ENCODE peak calls at places on chromosomes 4 and X, in five cellular contexts. S, Z, M, C and G are unnamed samples.

GRCh38 chr4:168528131-168528949 is 31.5 kb downstream of the PALLD start:
- DNase-seq in S (peak), Z (no peak), M (peak), C (no peak), G (no peak)

GRCh38 chr4:132297346-132297745 is 851.7 kb upstream of the PCDH10 start:
- DNase-seq in S (no peak), Z (no peak), M (peak), C (no peak), G (no peak)

GRCh38 chr4:168585168-168586091 is 88.6 kb downstream of the PALLD start:
- DNase-seq in S (peak), Z (peak), M (peak), C (no peak), G (no peak)

GRCh38 chr4:154399259-154399974 is 92.2 kb downstream of the DCHS2 start:
- DNase-seq in S (peak), Z (no peak), M (no peak), C (no peak), G (no peak)

GRCh38 chr4:139666735-139667266 is 1.2 kb downstream of the MGST2 start:
- DNase-seq in S (peak), Z (peak), M (no peak), C (no peak), G (no peak)

GRCh38 chr4:44493924-44494323 is 45.3 kb upstream of the KCTD8 start:
- DNase-seq in S (peak), Z (no peak), M (no peak), C (no peak), G (no peak)

GRCh38 chr4:137819964-137820383 is 287.7 kb upstream of the PCDH18 start:
- DNase-seq in S (peak), Z (no peak), M (peak), C (no peak), G (no peak)

GRCh38 chrX:25198891-25199290 is 183.1 kb upstream of the ARX start:
- DNase-seq in S (no peak), Z (no peak), M (no peak), C (no peak), G (no peak)

GRCh38 chr4:151325320-151326246 is at the start of gene SH3D19:
- DNase-seq in S (peak), Z (peak), M (peak), C (peak), G (peak)

GRCh38 chr4:73103799-73104503 is 34.4 kb upstream of the COX18 start:
- DNase-seq in S (peak), Z (no peak), M (no peak), C (no peak), G (no peak)

GRCh38 chr4:87679449-87680169 is 29.5 kb downstream of the DMP1 start:
- DNase-seq in S (peak), Z (peak), M (peak), C (no peak), G (no peak)

GRCh38 chr4:40842725-40843401 is 93.1 kb downstream of the NSUN7 start:
- DNase-seq in S (no peak), Z (no peak), M (no peak), C (no peak), G (no peak)

GRCh38 chr4:41214158-41215146 is at the start of gene APBB2:
- DNase-seq in S (peak), Z (peak), M (peak), C (peak), G (peak)

GRCh38 chrX:108163333-108164082 is 71.9 kb downstream of the ATG4A start:
- DNase-seq in S (no peak), Z (no peak), M (no peak), C (no peak), G (no peak)

GRCh38 chrX:108162265-108162664 is 70.7 kb downstream of the ATG4A start:
- DNase-seq in S (no peak), Z (no peak), M (no peak), C (no peak), G (no peak)

GRCh38 chrX:108167211-108167872 is 75.8 kb downstream of the ATG4A start:
- DNase-seq in S (peak), Z (no peak), M (no peak), C (no peak), G (no peak)

GRCh38 chrX:108168961-108169740 is 77.6 kb downstream of the ATG4A start:
- DNase-seq in S (no peak), Z (no peak), M (no peak), C (no peak), G (no peak)

GRCh38 chrX:108165349-108166111 is 74.0 kb downstream of the ATG4A start:
- DNase-seq in S (peak), Z (no peak), M (peak), C (no peak), G (no peak)
- TF ChIP-seq CTCF in S (peak), Z (no peak), M (peak), C (no peak), G (peak)

GRCh38 chr4:1365271-1366178 is 18.5 kb downstream of the UVSSA start:
- DNase-seq in S (no peak), Z (no peak), M (no peak), C (peak), G (peak)
- TF ChIP-seq CTCF in S (peak), Z (no peak), M (peak), C (no peak), G (no peak)

DNA sequence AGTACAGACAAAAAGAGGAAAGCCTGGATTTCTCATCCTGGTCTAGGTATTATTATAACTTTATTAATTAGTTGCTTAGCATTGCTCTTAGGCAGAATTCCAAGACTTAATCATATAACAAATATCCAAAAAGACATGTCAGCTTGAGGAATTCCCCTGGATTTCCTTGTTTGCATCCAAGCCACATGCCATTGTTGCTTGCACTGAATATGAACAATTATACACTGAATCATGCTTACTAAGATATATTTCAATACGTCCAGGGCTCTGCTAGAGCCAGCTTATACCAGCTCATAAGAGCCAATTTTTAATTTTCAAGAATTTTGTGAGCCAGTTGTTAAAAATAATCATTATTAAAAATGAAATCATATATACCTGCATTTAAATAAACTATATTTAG is 5.5 kb upstream of the TLR10 start:
- DNase-seq in S (no peak), Z (no peak), M (no peak), C (no peak), G (no peak)
- TF ChIP-seq CTCF in S (no peak), Z (no peak), M (no peak), C (no peak), G (no peak)

DNA sequence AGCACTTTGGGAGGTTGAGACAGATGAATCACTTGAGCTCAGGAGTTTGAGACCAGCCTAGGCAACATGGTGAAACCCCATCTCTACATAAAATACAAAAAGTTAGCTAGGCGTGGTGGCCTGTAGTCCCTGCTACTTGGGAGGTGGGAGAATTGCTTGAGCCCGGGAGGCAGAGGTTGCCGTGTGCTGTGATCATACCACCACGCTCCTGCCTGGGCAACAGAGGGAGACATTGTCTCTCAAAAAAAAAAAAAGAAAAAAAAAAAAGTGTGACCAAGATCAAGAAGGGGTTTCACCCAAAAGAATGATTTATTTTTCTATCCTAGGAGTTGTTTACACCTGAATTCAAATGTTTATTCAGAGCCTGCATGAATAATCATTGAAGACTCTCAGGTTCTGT is 572.4 kb upstream of the GALNT7 start:
- DNase-seq in S (no peak), Z (no peak), M (no peak), C (no peak), G (no peak)
- TF ChIP-seq CTCF in S (no peak), Z (no peak), M (no peak), C (no peak), G (peak)

GRCh38 chrX:15686818-15687685 is 22.4 kb upstream of the CLTRN start:
- DNase-seq in S (peak), Z (no peak), M (peak), C (no peak), G (no peak)
- TF ChIP-seq CTCF in S (peak), Z (peak), M (peak), C (peak), G (peak)

GRCh38 chr4:185464184-185464583 is 7.3 kb downstream of the CCDC110 start:
- DNase-seq in S (no peak), Z (no peak), M (no peak), C (no peak), G (no peak)

GRCh38 chr4:185463541-185463940 is 8.0 kb downstream of the CCDC110 start:
- DNase-seq in S (no peak), Z (no peak), M (no peak), C (no peak), G (no peak)

GRCh38 chr4:185464887-185465286 is 6.6 kb downstream of the CCDC110 start:
- DNase-seq in S (no peak), Z (no peak), M (no peak), C (no peak), G (no peak)

GRCh38 chr4:185465707-185466106 is 5.8 kb downstream of the CCDC110 start:
- DNase-seq in S (no peak), Z (no peak), M (no peak), C (no peak), G (no peak)

DNA sequence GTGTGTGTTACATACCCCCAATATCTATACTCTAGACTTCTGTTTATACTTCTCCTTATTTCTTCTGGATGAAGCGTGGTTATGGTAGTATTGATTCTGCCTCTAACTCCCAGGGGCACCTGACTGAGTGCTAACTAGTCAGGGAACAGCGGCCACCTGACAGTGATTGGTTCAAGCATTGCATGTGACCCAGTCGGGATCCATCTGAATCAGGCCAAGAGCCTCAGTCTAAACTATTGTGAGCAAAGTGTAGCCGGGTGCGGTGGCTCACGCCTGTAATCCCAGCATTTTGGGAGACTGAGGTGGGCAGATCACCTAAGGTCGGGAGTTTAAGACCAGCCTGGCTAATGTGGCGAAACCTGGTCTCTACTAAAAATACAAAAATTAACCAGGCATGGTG is 10.0 kb downstream of the CCDC110 start:
- DNase-seq in S (no peak), Z (no peak), M (no peak), C (no peak), G (no peak)
- TF ChIP-seq CTCF in S (no peak), Z (no peak), M (no peak), C (no peak), G (no peak)

DNA sequence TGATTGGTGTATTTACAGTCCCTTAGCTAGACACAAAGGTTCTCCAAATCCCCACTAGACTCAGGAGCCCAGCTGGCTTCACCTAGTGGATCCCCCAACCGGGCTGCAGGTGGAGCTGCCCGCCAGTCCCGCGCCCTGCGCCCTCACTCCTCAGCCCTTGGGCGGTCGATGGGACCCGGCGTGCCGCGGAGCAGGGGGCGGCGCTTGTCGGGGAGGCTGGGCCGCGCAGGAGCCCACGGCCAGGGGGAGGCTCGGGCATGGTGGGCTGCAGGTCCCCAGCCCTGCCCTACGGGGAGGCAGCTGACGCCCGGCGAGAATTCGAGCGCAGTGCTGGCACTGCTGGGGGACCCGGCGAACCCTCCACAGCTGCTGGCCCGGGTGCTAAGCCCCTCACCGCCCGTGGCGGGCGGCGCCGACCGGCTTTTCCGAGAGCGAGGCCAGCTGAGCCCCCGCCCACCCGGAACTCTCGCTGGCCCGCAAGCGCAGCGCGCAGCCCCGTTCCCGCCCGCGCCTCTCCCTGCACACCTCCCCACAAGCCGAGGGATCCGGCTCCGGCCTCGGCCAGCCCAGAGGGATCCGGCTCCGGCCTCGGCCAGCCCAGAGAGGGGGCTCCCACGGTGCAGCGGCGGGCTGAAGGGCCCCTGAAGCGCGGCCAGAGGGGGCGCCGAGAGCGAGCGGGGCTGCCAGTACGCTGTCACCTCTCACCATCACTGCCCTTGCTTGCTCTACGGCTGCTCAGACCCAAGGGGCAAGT is 39.4 kb downstream of the WFS1 start:
- DNase-seq in S (no peak), Z (peak), M (no peak), C (peak), G (no peak)
- TF ChIP-seq CTCF in S (no peak), Z (no peak), M (no peak), C (no peak), G (peak)

GRCh38 chr4:157803441-157804168 is 369.2 kb downstream of the GASK1B start:
- DNase-seq in S (no peak), Z (no peak), M (no peak), C (no peak), G (no peak)

GRCh38 chr4:157808796-157809408 is 363.9 kb downstream of the GASK1B start:
- DNase-seq in S (no peak), Z (no peak), M (no peak), C (no peak), G (no peak)

GRCh38 chr4:157804169-157804543 is 368.7 kb downstream of the GASK1B start:
- DNase-seq in S (no peak), Z (no peak), M (no peak), C (no peak), G (no peak)

GRCh38 chr4:157806176-157806575 is 366.6 kb downstream of the GASK1B start:
- DNase-seq in S (no peak), Z (no peak), M (no peak), C (no peak), G (no peak)

DNA sequence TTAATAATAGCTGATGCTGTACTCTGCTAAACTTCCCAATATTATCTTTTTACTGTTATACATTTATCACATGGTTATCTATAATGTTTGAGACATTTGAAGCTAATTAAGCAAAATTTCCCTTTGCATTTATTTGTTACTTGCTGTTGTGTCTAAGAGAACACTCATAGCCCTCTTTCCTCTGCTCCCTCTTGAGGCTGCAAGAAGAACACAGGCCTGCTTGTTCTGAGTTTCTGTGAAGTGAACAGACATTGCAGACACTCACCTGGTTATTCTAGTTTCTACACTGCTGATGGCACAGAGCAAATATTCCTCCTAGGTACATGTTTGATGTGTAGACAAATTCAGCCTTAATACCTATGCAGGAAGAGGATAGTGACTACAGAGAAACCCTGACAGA is 367.8 kb downstream of the GASK1B start:
- DNase-seq in S (no peak), Z (no peak), M (no peak), C (no peak), G (no peak)
- TF ChIP-seq CTCF in S (peak), Z (no peak), M (no peak), C (peak), G (peak)

DNA sequence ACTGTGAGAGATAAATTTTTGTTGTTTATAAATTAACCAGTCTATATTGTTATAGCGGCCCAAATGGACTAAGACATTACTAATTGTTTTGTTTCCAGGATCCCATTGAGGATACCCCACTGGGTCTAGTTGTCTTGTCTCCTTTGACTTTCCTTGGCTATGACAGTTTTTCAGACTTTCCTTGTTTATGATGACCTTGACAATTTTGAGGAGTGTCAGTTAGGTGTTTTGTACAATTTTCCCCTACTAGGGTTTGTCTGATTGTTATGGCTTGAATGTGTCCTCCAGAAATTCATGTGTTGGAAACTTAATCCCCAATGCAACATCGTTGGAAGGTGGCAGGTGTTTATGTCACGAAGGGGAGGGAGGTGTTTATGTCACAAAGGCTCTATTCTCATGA is 89.6 kb upstream of the PITX2 start:
- DNase-seq in S (no peak), Z (no peak), M (no peak), C (no peak), G (no peak)
- TF ChIP-seq CTCF in S (no peak), Z (no peak), M (no peak), C (no peak), G (no peak)